ENCODE peak calls at places on chromosomes 13 and 19, in nine cellular contexts. One of them, this sample, is unnamed.

GRCh38 chr19:3068071-3068470 is 5.8 kb upstream of the TLE5 start:
- DNase-seq in suprapubic skin: no peak
- DNase-seq in trophoblast cell: no peak
- DNase-seq in AG10803: no peak
- DNase-seq in mesendoderm: no peak
- DNase-seq in GM23248: no peak
- DNase-seq in naive thymus-derived CD4-positive, alpha-beta T cell: no peak
- DNase-seq in left ventricle myocardium inferior: no peak
- DNase-seq in neuronal stem cell: no peak
- DNase-seq in this sample: no peak

GRCh38 chr13:25252770-25253169 is 34.5 kb downstream of the MTMR6 start:
- DNase-seq in left ventricle myocardium inferior: no peak
- DNase-seq in suprapubic skin: no peak
- DNase-seq in mesendoderm: no peak
- DNase-seq in AG10803: no peak
- DNase-seq in GM23248: no peak
- DNase-seq in naive thymus-derived CD4-positive, alpha-beta T cell: no peak
- DNase-seq in trophoblast cell: no peak
- DNase-seq in neuronal stem cell: no peak
- DNase-seq in this sample: no peak

GRCh38 chr19:55494172-55494761 is 6.0 kb downstream of the SSC5D start:
- DNase-seq in GM23248: no peak
- DNase-seq in naive thymus-derived CD4-positive, alpha-beta T cell: no peak
- DNase-seq in suprapubic skin: no peak
- DNase-seq in left ventricle myocardium inferior: peak; percentile 68
- DNase-seq in neuronal stem cell: no peak
- DNase-seq in trophoblast cell: no peak
- DNase-seq in AG10803: peak; percentile 51
- DNase-seq in mesendoderm: no peak
- DNase-seq in this sample: no peak

GRCh38 chr19:13964776-13965175 is 12.5 kb downstream of the DCAF15 start:
- DNase-seq in AG10803: peak; percentile 16
- DNase-seq in naive thymus-derived CD4-positive, alpha-beta T cell: no peak
- DNase-seq in neuronal stem cell: no peak
- DNase-seq in trophoblast cell: no peak
- DNase-seq in suprapubic skin: no peak
- DNase-seq in GM23248: no peak
- DNase-seq in mesendoderm: no peak
- DNase-seq in left ventricle myocardium inferior: no peak
- DNase-seq in this sample: no peak

GRCh38 chr19:3450796-3451411 is 29.4 kb downstream of the SMIM24 start:
- DNase-seq in left ventricle myocardium inferior: peak; percentile 65
- DNase-seq in suprapubic skin: no peak
- DNase-seq in neuronal stem cell: no peak
- DNase-seq in trophoblast cell: peak; percentile 98
- DNase-seq in mesendoderm: no peak
- DNase-seq in GM23248: peak; percentile 99
- DNase-seq in AG10803: peak; percentile 99
- DNase-seq in naive thymus-derived CD4-positive, alpha-beta T cell: no peak
- DNase-seq in this sample: no peak

GRCh38 chr13:94550030-94550738 is 45.8 kb downstream of the TGDS start:
- DNase-seq in GM23248: peak; percentile 80
- DNase-seq in neuronal stem cell: no peak
- DNase-seq in AG10803: peak; percentile 49
- DNase-seq in left ventricle myocardium inferior: no peak
- DNase-seq in suprapubic skin: no peak
- DNase-seq in trophoblast cell: peak; percentile 7
- DNase-seq in naive thymus-derived CD4-positive, alpha-beta T cell: no peak
- DNase-seq in mesendoderm: no peak
- DNase-seq in this sample: no peak

GRCh38 chr13:54424344-54424743 is 1395.7 kb downstream of the OLFM4 start:
- DNase-seq in suprapubic skin: no peak
- DNase-seq in mesendoderm: peak; percentile 16
- DNase-seq in left ventricle myocardium inferior: no peak
- DNase-seq in AG10803: no peak
- DNase-seq in naive thymus-derived CD4-positive, alpha-beta T cell: no peak
- DNase-seq in neuronal stem cell: no peak
- DNase-seq in trophoblast cell: no peak
- DNase-seq in GM23248: no peak
- DNase-seq in this sample: no peak

GRCh38 chr13:96958286-96958891 is 35.9 kb downstream of the OXGR1 start:
- DNase-seq in left ventricle myocardium inferior: no peak
- DNase-seq in neuronal stem cell: peak; percentile 33
- DNase-seq in mesendoderm: peak; percentile 50
- DNase-seq in trophoblast cell: peak; percentile 14
- DNase-seq in GM23248: peak; percentile 59
- DNase-seq in suprapubic skin: no peak
- DNase-seq in naive thymus-derived CD4-positive, alpha-beta T cell: no peak
- DNase-seq in AG10803: peak; percentile 38
- DNase-seq in this sample: peak; percentile 17

GRCh38 chr13:20831933-20832332 is 58.2 kb upstream of the EEF1AKMT1 start:
- DNase-seq in AG10803: no peak
- DNase-seq in trophoblast cell: no peak
- DNase-seq in mesendoderm: no peak
- DNase-seq in neuronal stem cell: no peak
- DNase-seq in suprapubic skin: no peak
- DNase-seq in GM23248: no peak
- DNase-seq in naive thymus-derived CD4-positive, alpha-beta T cell: no peak
- DNase-seq in left ventricle myocardium inferior: no peak
- DNase-seq in this sample: no peak

GRCh38 chr19:13748169-13748884 is 16.0 kb upstream of the MRI1 start:
- DNase-seq in neuronal stem cell: no peak
- DNase-seq in suprapubic skin: no peak
- DNase-seq in mesendoderm: peak; percentile 40
- DNase-seq in GM23248: peak; percentile 85
- DNase-seq in naive thymus-derived CD4-positive, alpha-beta T cell: no peak
- DNase-seq in AG10803: peak; percentile 36
- DNase-seq in trophoblast cell: peak; percentile 9
- DNase-seq in left ventricle myocardium inferior: no peak
- DNase-seq in this sample: no peak

GRCh38 chr13:49323344-49323743 is 75.6 kb downstream of the CDADC1 start:
- DNase-seq in naive thymus-derived CD4-positive, alpha-beta T cell: no peak
- DNase-seq in GM23248: no peak
- DNase-seq in neuronal stem cell: no peak
- DNase-seq in suprapubic skin: no peak
- DNase-seq in mesendoderm: no peak
- DNase-seq in AG10803: no peak
- DNase-seq in trophoblast cell: no peak
- DNase-seq in left ventricle myocardium inferior: no peak
- DNase-seq in this sample: no peak

GRCh38 chr19:2114218-2114617 is 17.5 kb downstream of the IZUMO4 start:
- DNase-seq in left ventricle myocardium inferior: no peak
- DNase-seq in neuronal stem cell: no peak
- DNase-seq in GM23248: no peak
- DNase-seq in mesendoderm: no peak
- DNase-seq in AG10803: no peak
- DNase-seq in naive thymus-derived CD4-positive, alpha-beta T cell: no peak
- DNase-seq in suprapubic skin: no peak
- DNase-seq in trophoblast cell: no peak
- DNase-seq in this sample: no peak

GRCh38 chr13:25135896-25136295 is 36.2 kb downstream of the AMER2 start:
- DNase-seq in mesendoderm: no peak
- DNase-seq in neuronal stem cell: no peak
- DNase-seq in trophoblast cell: no peak
- DNase-seq in left ventricle myocardium inferior: no peak
- DNase-seq in AG10803: no peak
- DNase-seq in suprapubic skin: no peak
- DNase-seq in naive thymus-derived CD4-positive, alpha-beta T cell: no peak
- DNase-seq in GM23248: no peak
- DNase-seq in this sample: no peak

GRCh38 chr19:46950526-46951235 is 69.0 kb upstream of the NPAS1 start:
- DNase-seq in left ventricle myocardium inferior: no peak
- DNase-seq in trophoblast cell: no peak
- DNase-seq in mesendoderm: no peak
- DNase-seq in GM23248: no peak
- DNase-seq in naive thymus-derived CD4-positive, alpha-beta T cell: no peak
- DNase-seq in neuronal stem cell: no peak
- DNase-seq in AG10803: no peak
- DNase-seq in suprapubic skin: no peak
- DNase-seq in this sample: no peak

GRCh38 chr13:73388586-73388985 is 329.8 kb downstream of the KLF5 start:
- DNase-seq in left ventricle myocardium inferior: no peak
- DNase-seq in GM23248: no peak
- DNase-seq in mesendoderm: no peak
- DNase-seq in suprapubic skin: no peak
- DNase-seq in neuronal stem cell: no peak
- DNase-seq in AG10803: no peak
- DNase-seq in trophoblast cell: no peak
- DNase-seq in naive thymus-derived CD4-positive, alpha-beta T cell: no peak
- DNase-seq in this sample: no peak

GRCh38 chr19:35755160-35755549 is 1.7 kb downstream of the HSPB6 start:
- DNase-seq in suprapubic skin: peak; percentile 90
- DNase-seq in GM23248: no peak
- DNase-seq in naive thymus-derived CD4-positive, alpha-beta T cell: no peak
- DNase-seq in AG10803: no peak
- DNase-seq in mesendoderm: no peak
- DNase-seq in left ventricle myocardium inferior: no peak
- DNase-seq in trophoblast cell: no peak
- DNase-seq in neuronal stem cell: no peak
- DNase-seq in this sample: no peak

GRCh38 chr19:2329528-2329927 is 1.0 kb downstream of the SPPL2B start:
- DNase-seq in neuronal stem cell: peak; percentile 53
- DNase-seq in trophoblast cell: no peak
- DNase-seq in GM23248: peak; percentile 25
- DNase-seq in AG10803: no peak
- DNase-seq in naive thymus-derived CD4-positive, alpha-beta T cell: no peak
- DNase-seq in mesendoderm: no peak
- DNase-seq in left ventricle myocardium inferior: no peak
- DNase-seq in suprapubic skin: no peak
- DNase-seq in this sample: no peak

GRCh38 chr13:41568990-41569387 is 111.6 kb downstream of the RGCC start:
- DNase-seq in neuronal stem cell: no peak
- DNase-seq in naive thymus-derived CD4-positive, alpha-beta T cell: no peak
- DNase-seq in mesendoderm: no peak
- DNase-seq in suprapubic skin: no peak
- DNase-seq in trophoblast cell: no peak
- DNase-seq in left ventricle myocardium inferior: no peak
- DNase-seq in GM23248: peak; percentile 64
- DNase-seq in AG10803: peak; percentile 79
- DNase-seq in this sample: no peak

GRCh38 chr13:64471916-64472315 is 2758.2 kb downstream of the PCDH9 start:
- DNase-seq in mesendoderm: peak; percentile 46
- DNase-seq in suprapubic skin: no peak
- DNase-seq in GM23248: peak; percentile 54
- DNase-seq in trophoblast cell: no peak
- DNase-seq in AG10803: peak; percentile 57
- DNase-seq in naive thymus-derived CD4-positive, alpha-beta T cell: no peak
- DNase-seq in left ventricle myocardium inferior: no peak
- DNase-seq in neuronal stem cell: no peak
- DNase-seq in this sample: no peak

GRCh38 chr19:56619131-56619530 is 23.8 kb upstream of the SMIM17 start:
- DNase-seq in mesendoderm: no peak
- DNase-seq in naive thymus-derived CD4-positive, alpha-beta T cell: no peak
- DNase-seq in neuronal stem cell: no peak
- DNase-seq in suprapubic skin: no peak
- DNase-seq in trophoblast cell: no peak
- DNase-seq in left ventricle myocardium inferior: no peak
- DNase-seq in AG10803: no peak
- DNase-seq in GM23248: no peak
- DNase-seq in this sample: no peak

DNA sequence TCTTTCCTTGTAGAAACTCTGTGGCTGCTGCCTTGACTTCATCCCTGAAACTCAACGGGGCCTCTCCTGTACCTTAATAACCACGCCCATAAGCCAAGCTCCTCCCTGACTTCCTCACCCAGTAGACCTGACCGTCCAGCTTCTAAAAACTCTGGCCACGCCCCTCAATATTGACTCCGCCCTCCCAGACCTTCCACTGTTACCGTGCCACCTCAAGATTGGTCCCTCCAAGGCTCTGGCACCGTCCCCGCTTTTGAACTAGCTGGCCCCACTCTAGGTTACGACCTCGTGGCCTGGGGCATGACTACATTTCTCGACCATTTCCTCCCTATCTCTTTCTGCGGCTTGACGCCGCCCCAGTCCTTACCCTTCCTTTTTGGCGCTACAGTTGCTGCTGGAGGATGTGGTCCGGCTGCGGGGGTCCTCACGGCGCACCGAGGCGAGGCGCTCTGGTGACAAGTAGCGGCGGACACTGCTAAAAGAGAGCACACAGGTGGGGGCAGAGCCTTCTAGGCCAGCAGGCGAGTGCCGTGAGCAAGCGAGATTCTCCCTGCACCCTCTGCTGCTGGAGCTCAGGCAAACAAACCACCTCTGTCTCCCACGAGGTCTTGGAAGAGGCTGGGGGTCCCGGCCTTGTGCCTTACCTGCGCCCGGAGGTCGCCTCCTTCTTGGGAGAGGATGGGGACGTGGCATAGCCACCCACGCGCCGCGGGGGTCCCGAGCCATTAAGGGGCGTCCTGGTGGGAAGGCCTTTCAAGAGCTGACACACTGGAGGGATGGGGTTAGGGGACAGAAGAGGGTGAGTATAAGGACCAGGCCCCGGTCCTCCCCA is 2.3 kb upstream of the EML2 start:
- DNase-seq in naive thymus-derived CD4-positive, alpha-beta T cell: peak; percentile 34
- DNase-seq in trophoblast cell: peak; percentile 84
- DNase-seq in neuronal stem cell: peak; percentile 82
- DNase-seq in GM23248: peak; percentile 80
- DNase-seq in AG10803: peak; percentile 48
- DNase-seq in mesendoderm: peak; percentile 99
- DNase-seq in suprapubic skin: peak; percentile 94
- DNase-seq in left ventricle myocardium inferior: peak; percentile 74
- DNase-seq in this sample: peak; percentile 59
- H3K4me3 ChIP-seq in naive thymus-derived CD4-positive, alpha-beta T cell: peak overlapping the region; percentile 76
- H3K4me3 ChIP-seq in trophoblast cell: peak overlapping the region; percentile 40
- H3K4me3 ChIP-seq in neuronal stem cell: peak overlapping the region; percentile 45
- H3K4me3 ChIP-seq in GM23248: peak overlapping the region; percentile 67
- H3K4me3 ChIP-seq in AG10803: peak overlapping the region; percentile 48
- H3K4me3 ChIP-seq in mesendoderm: peak overlapping the region; percentile 1
- H3K4me3 ChIP-seq in suprapubic skin: peak overlapping the region; percentile 41
- H3K4me3 ChIP-seq in left ventricle myocardium inferior: peak overlapping the region; percentile 67
- H3K4me3 ChIP-seq in this sample: peak overlapping the region; percentile 65

GRCh38 chr19:33906578-33907335 is 110.1 kb downstream of the KCTD15 start:
- DNase-seq in suprapubic skin: no peak
- DNase-seq in naive thymus-derived CD4-positive, alpha-beta T cell: no peak
- DNase-seq in mesendoderm: peak; percentile 89
- DNase-seq in AG10803: peak; percentile 5
- DNase-seq in left ventricle myocardium inferior: peak; percentile 18
- DNase-seq in neuronal stem cell: peak; percentile 29
- DNase-seq in GM23248: peak; percentile 35
- DNase-seq in trophoblast cell: peak; percentile 48
- DNase-seq in this sample: no peak
- H3K4me3 ChIP-seq in suprapubic skin: peak overlapping the region; percentile 59
- H3K4me3 ChIP-seq in naive thymus-derived CD4-positive, alpha-beta T cell: no peak overlapping the region
- H3K4me3 ChIP-seq in mesendoderm: peak overlapping the region; percentile 58
- H3K4me3 ChIP-seq in AG10803: no peak overlapping the region
- H3K4me3 ChIP-seq in left ventricle myocardium inferior: peak overlapping the region; percentile 71
- H3K4me3 ChIP-seq in neuronal stem cell: no peak overlapping the region
- H3K4me3 ChIP-seq in GM23248: no peak overlapping the region
- H3K4me3 ChIP-seq in trophoblast cell: peak overlapping the region; percentile 57
- H3K4me3 ChIP-seq in this sample: no peak overlapping the region

GRCh38 chr19:49057636-49058234 is at the start of gene CGB7:
- DNase-seq in trophoblast cell: no peak
- DNase-seq in naive thymus-derived CD4-positive, alpha-beta T cell: peak; percentile 18
- DNase-seq in left ventricle myocardium inferior: peak; percentile 78
- DNase-seq in mesendoderm: peak; percentile 69
- DNase-seq in neuronal stem cell: peak; percentile 64
- DNase-seq in GM23248: peak; percentile 85
- DNase-seq in suprapubic skin: no peak
- DNase-seq in AG10803: peak; percentile 56
- DNase-seq in this sample: no peak
- H3K4me3 ChIP-seq in trophoblast cell: peak within 1 kb of the TSS; percentile 62
- H3K4me3 ChIP-seq in naive thymus-derived CD4-positive, alpha-beta T cell: peak within 1 kb of the TSS; percentile 62
- H3K4me3 ChIP-seq in left ventricle myocardium inferior: peak within 1 kb of the TSS; percentile 72
- H3K4me3 ChIP-seq in mesendoderm: no peak within 1 kb of the TSS
- H3K4me3 ChIP-seq in neuronal stem cell: peak within 1 kb of the TSS; percentile 49
- H3K4me3 ChIP-seq in GM23248: peak within 1 kb of the TSS; percentile 79
- H3K4me3 ChIP-seq in suprapubic skin: peak within 1 kb of the TSS; percentile 66
- H3K4me3 ChIP-seq in AG10803: peak within 1 kb of the TSS; percentile 65
- H3K4me3 ChIP-seq in this sample: peak within 1 kb of the TSS; percentile 45

GRCh38 chr13:80337706-80338105 is 3.2 kb downstream of the SPRY2 start:
- DNase-seq in AG10803: no peak
- DNase-seq in naive thymus-derived CD4-positive, alpha-beta T cell: no peak
- DNase-seq in GM23248: peak; percentile 48
- DNase-seq in left ventricle myocardium inferior: no peak
- DNase-seq in neuronal stem cell: no peak
- DNase-seq in suprapubic skin: no peak
- DNase-seq in mesendoderm: no peak
- DNase-seq in trophoblast cell: no peak
- DNase-seq in this sample: no peak
- H3K4me3 ChIP-seq in AG10803: peak overlapping the region; percentile 82
- H3K4me3 ChIP-seq in naive thymus-derived CD4-positive, alpha-beta T cell: no peak overlapping the region
- H3K4me3 ChIP-seq in GM23248: peak overlapping the region; percentile 100
- H3K4me3 ChIP-seq in left ventricle myocardium inferior: peak overlapping the region; percentile 97
- H3K4me3 ChIP-seq in neuronal stem cell: peak overlapping the region; percentile 63
- H3K4me3 ChIP-seq in suprapubic skin: peak overlapping the region; percentile 92
- H3K4me3 ChIP-seq in mesendoderm: peak overlapping the region; percentile 62
- H3K4me3 ChIP-seq in trophoblast cell: peak overlapping the region; percentile 48
- H3K4me3 ChIP-seq in this sample: no peak overlapping the region

This sample was measured in Jurkat, Clone E6-1.